ENCODE peak calls at places on chromosomes 16 and 17, in four cellular contexts. E is colonic mucosa, M is right cardiac atrium, V is heart left ventricle. L is an unnamed sample.

GRCh38 chr17:6661464-6661848 is 9.9 kb downstream of the C17orf100 start:
- DNase-seq in E (no peak), M (no peak), V (no peak), L (no peak)

GRCh38 chr16:72149676-72150464 is 22.1 kb downstream of the PMFBP1 start:
- DNase-seq in E (no peak), M (no peak), V (no peak), L (no peak)

GRCh38 chr17:10624966-10625365 is 32.1 kb downstream of the MYH3 start:
- DNase-seq in E (no peak), M (no peak), V (no peak), L (no peak)

GRCh38 chr17:39264119-39264518 is 38.4 kb upstream of the STAC2 start:
- DNase-seq in E (no peak), M (peak; percentile 81), V (no peak), L (no peak)

GRCh38 chr17:77830816-77831490 is 127.5 kb upstream of the TNRC6C start:
- DNase-seq in E (no peak), M (no peak), V (peak; percentile 56), L (no peak)

GRCh38 chr16:8493885-8494487 is 96.3 kb downstream of the TMEM114 start:
- DNase-seq in E (no peak), M (no peak), V (no peak), L (no peak)

GRCh38 chr16:29899516-29900101 is at the start of gene SEZ6L2:
- DNase-seq in E (peak; percentile 89), M (peak; percentile 74), V (no peak), L (peak; percentile 86)

GRCh38 chr16:67157106-67157748 is 2.5 kb downstream of the TRADD start:
- DNase-seq in E (no peak), M (no peak), V (no peak), L (no peak)

GRCh38 chr17:494601-495195 is 142.1 kb upstream of the RPH3AL start:
- DNase-seq in E (no peak), M (no peak), V (no peak), L (no peak)

GRCh38 chr16:85988723-85989313 is 89.9 kb downstream of the IRF8 start:
- DNase-seq in E (no peak), M (no peak), V (no peak), L (no peak)

GRCh38 chr16:74281285-74281684 is 15.3 kb upstream of the PSMD7 start:
- DNase-seq in E (no peak), M (no peak), V (no peak), L (no peak)

GRCh38 chr16:57045694-57046381 is 46.5 kb upstream of the CPNE2 start:
- DNase-seq in E (peak; percentile 63), M (peak; percentile 92), V (peak; percentile 83), L (peak; percentile 32)

DNA sequence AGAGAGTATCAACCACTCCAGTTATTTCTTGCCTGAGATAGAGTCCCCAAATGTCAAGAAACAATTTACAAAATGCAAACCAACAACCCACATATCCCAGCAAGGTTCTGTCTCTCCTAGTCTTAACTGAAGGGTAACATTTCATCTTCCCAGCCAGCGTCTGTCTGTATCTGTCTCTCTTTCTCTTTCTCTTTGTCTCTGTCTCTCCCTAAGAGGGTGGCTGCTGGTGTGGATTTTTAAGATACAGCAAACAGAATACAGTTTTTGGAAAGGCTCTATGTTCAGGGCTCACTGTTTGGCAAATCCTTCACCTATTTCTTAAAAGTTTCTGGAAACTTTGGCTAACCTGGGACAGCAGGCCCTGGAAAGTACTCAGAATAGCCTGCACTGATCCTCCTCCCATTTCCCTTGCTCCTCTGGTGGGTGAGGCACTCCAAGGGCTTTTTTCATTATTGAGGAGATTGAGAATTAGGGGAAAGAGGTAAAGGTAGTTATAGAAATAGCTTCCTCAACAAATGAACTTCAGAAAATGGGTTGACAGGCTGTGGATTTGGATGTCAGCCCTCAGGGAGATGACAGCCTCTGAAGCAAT is 6.2 kb downstream of the HOXB4 start:
- DNase-seq in E (no peak), M (no peak), V (no peak), L (no peak)
- H3K27ac ChIP-seq in E (peak overlapping the region; percentile 70), M (no peak overlapping the region), V (no peak overlapping the region), L (no peak overlapping the region)

GRCh38 chr17:71412803-71413202 is 708.0 kb upstream of the SOX9 start:
- DNase-seq in E (no peak), M (no peak), V (no peak), L (no peak)

GRCh38 chr17:71407972-71408371 is 712.8 kb upstream of the SOX9 start:
- DNase-seq in E (no peak), M (no peak), V (no peak), L (no peak)

GRCh38 chr17:71409137-71409536 is 711.7 kb upstream of the SOX9 start:
- DNase-seq in E (no peak), M (no peak), V (no peak), L (no peak)

GRCh38 chr17:71413935-71414334 is 706.9 kb upstream of the SOX9 start:
- DNase-seq in E (no peak), M (no peak), V (no peak), L (no peak)

GRCh38 chr17:71409712-71410111 is 711.1 kb upstream of the SOX9 start:
- DNase-seq in E (no peak), M (no peak), V (no peak), L (no peak)
- H3K4me1 ChIP-seq in E (no peaks in the 10 kb centered on the region), M (no peaks in the 10 kb centered on the region), V (no peaks in the 10 kb centered on the region), L (no peaks in the 10 kb centered on the region)

GRCh38 chr16:75535901-75536300 is at the start of gene CHST5:
- DNase-seq in E (peak; percentile 92), M (no peak), V (no peak), L (peak; percentile 96)
- H3K4me3 ChIP-seq in E (peak within 1 kb of the TSS; percentile 44), M (no peak within 1 kb of the TSS), V (no peak within 1 kb of the TSS), L (peak within 1 kb of the TSS; percentile 26)

GRCh38 chr16:19660432-19660831 is 57.6 kb downstream of the KNOP1 start:
- DNase-seq in E (no peak), M (no peak), V (no peak), L (no peak)

GRCh38 chr16:19657831-19658230 is 60.2 kb downstream of the KNOP1 start:
- DNase-seq in E (no peak), M (no peak), V (no peak), L (no peak)

GRCh38 chr16:19662351-19662750 is 55.7 kb downstream of the KNOP1 start:
- DNase-seq in E (no peak), M (no peak), V (no peak), L (no peak)

GRCh38 chr16:19655242-19655777 is 62.7 kb downstream of the KNOP1 start:
- DNase-seq in E (no peak), M (no peak), V (no peak), L (no peak)

DNA sequence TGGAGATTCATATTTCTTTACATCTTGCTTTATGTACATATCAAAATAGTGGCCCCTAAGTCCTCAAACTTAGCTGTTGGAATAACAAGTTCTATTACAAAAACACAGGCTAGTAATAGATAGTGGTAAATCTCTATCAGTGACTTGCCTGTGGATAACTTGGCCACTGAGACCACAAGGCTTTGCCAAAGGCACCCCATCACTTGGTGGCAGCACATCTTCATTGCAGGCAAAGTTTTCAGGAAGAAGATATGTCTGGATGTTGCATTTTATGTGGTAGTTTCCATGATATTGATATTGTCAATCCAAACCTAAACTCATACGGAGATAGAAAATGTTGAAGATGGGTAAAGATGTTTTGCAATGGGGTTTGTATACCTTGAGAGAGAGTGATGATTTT is 58.5 kb downstream of the KNOP1 start:
- DNase-seq in E (no peak), M (no peak), V (no peak), L (no peak)
- H3K27ac ChIP-seq in E (no peak overlapping the region), M (no peak overlapping the region), V (no peak overlapping the region), L (no peak overlapping the region)

GRCh38 chr17:68290955-68291835 is at the start of the genes ARSG and SLC16A6:
- DNase-seq in E (peak; percentile 52), M (peak; percentile 82), V (peak; percentile 84), L (peak; percentile 31)
- H3K4me1 ChIP-seq in E (peaks cover 8% of the 10 kb centered on the region), M (peaks cover 4% of the 10 kb centered on the region), V (peaks cover 39% of the 10 kb centered on the region), L (no peaks in the 10 kb centered on the region)

L was measured in small intestine.